ENCODE peak calls at places on chromosome 1, in seven cellular contexts. Y, K, P, H, O, M and N are unnamed samples.

GRCh38 chr1:107378602-107379265 is 237.9 kb downstream of the NTNG1 start:
- DNase-seq in K (no peak), P (no peak), H (no peak), O (no peak), Y (no peak), M (no peak), N (no peak)

GRCh38 chr1:158011714-158012113 is 18.3 kb downstream of the KIRREL1 start:
- DNase-seq in P (no peak), H (no peak), M (no peak), K (no peak), Y (no peak), O (no peak), N (no peak)

GRCh38 chr1:9004731-9005708 is 21.2 kb downstream of the SLC2A7 start:
- DNase-seq in K (peak; percentile 87), O (peak; percentile 63), Y (peak; percentile 54), P (peak; percentile 83), H (peak; percentile 71), M (peak; percentile 79), N (peak; percentile 84)

GRCh38 chr1:88684482-88685238 is 587 bp downstream of the PKN2 start:
- DNase-seq in M (peak; percentile 51), Y (peak; percentile 49), P (peak; percentile 80), H (peak; percentile 47), K (no peak), O (peak; percentile 72), N (no peak)

GRCh38 chr1:80722611-80723010 is 1078.1 kb upstream of the ADGRL2 start:
- DNase-seq in H (no peak), Y (no peak), O (no peak), P (no peak), M (no peak), K (no peak), N (no peak)

GRCh38 chr1:247574664-247575063 is 13.5 kb upstream of the OR2G2 start:
- DNase-seq in M (no peak), K (no peak), Y (no peak), P (no peak), O (no peak), H (no peak), N (no peak)

GRCh38 chr1:50995651-50996050 is 25.6 kb downstream of the CDKN2C start:
- DNase-seq in P (no peak), M (no peak), Y (no peak), H (no peak), K (no peak), O (no peak), N (no peak)

GRCh38 chr1:10495942-10496341 is 21.2 kb downstream of the PEX14 start:
- DNase-seq in P (no peak), Y (peak; percentile 24), H (no peak), M (no peak), K (no peak), O (no peak), N (no peak)

GRCh38 chr1:166379447-166379846 is 212.6 kb upstream of the FAM78B start:
- DNase-seq in H (no peak), K (peak; percentile 61), P (no peak), O (no peak), Y (no peak), M (no peak), N (no peak)

GRCh38 chr1:170885551-170885950 is 49.8 kb upstream of the MROH9 start:
- DNase-seq in Y (no peak), O (no peak), P (no peak), H (no peak), K (no peak), M (no peak), N (no peak)

GRCh38 chr1:174606471-174606870 is 158.7 kb downstream of the GPR52 start:
- DNase-seq in P (no peak), H (no peak), K (no peak), M (no peak), O (no peak), Y (no peak), N (no peak)

GRCh38 chr1:215263636-215264035 is 181.1 kb downstream of the KCNK2 start:
- DNase-seq in O (no peak), P (no peak), Y (no peak), M (no peak), K (no peak), H (no peak), N (no peak)

GRCh38 chr1:223037845-223038244 is 105.2 kb downstream of the TLR5 start:
- DNase-seq in H (no peak), O (no peak), K (no peak), P (no peak), Y (no peak), M (no peak), N (peak; percentile 35)

DNA sequence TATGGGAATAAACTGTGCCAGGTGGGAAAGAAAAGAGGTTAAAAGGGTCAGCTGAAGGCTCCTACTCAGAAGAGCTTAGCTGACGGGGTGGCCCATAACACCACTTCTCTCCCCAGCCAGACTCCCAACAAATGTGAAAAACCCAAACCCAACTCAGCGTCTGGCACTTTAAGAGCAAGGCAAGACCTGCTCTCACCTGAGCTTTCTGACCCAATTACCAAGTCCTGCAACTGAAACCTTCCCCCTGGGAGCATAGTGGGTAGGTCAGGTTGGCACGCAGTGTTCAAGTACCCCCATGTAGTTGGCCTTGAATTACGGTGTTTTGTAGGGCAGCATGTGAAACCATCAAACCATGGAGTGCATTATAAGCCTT is 3.2 kb downstream of the IRF6 start:
- DNase-seq in O (no peak), H (no peak), K (no peak), Y (no peak), M (no peak), P (no peak), N (no peak)
- H3K4me1 ChIP-seq in O (peaks cover 33% of the 10 kb centered on the region), H (peaks cover 6% of the 10 kb centered on the region), K (no peaks in the 10 kb centered on the region), Y (peaks cover 9% of the 10 kb centered on the region), M (peaks cover 52% of the 10 kb centered on the region), P (peaks cover 8% of the 10 kb centered on the region), N (peaks cover 16% of the 10 kb centered on the region)

GRCh38 chr1:49541096-49541752 is 482.5 kb downstream of the AGBL4 start:
- DNase-seq in P (no peak), H (no peak), Y (no peak), M (no peak), K (no peak), O (no peak), N (no peak)

DNA sequence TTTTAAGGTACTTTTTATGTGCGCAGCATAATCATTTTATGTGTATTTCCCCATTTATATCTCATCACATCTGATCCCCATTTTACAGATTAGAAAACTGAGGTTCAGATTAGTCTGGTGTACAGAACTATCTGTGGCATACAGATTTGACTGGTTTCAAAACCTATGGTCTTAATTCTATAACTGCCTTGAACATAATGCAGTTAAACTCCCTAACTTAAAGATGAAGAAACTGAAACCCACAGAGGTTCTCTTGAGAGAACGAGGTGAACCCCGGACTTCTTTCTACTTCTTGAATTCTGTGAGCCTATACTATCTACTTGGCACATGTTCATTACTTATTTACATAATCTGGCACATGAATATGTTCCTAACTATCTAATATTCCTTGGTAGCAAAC is 479.1 kb downstream of the AGBL4 start:
- DNase-seq in O (no peak), M (no peak), P (no peak), K (no peak), Y (no peak), H (no peak), N (no peak)
- H3K9me3 ChIP-seq in O (no peaks in the 10 kb centered on the region), M (no peaks in the 10 kb centered on the region), P (peaks cover 5% of the 10 kb centered on the region), K (no peaks in the 10 kb centered on the region), Y (no peaks in the 10 kb centered on the region), H (no peaks in the 10 kb centered on the region), N (peaks cover 6% of the 10 kb centered on the region)

GRCh38 chr1:194044892-194045291 is 858.5 kb upstream of the B3GALT2 start:
- DNase-seq in O (no peak), P (no peak), K (no peak), M (no peak), H (no peak), Y (no peak), N (no peak)
- H3K27ac ChIP-seq in O (no peak overlapping the region), P (no peak overlapping the region), K (no peak overlapping the region), M (no peak overlapping the region), H (no peak overlapping the region), Y (no peak overlapping the region), N (no peak overlapping the region)

DNA sequence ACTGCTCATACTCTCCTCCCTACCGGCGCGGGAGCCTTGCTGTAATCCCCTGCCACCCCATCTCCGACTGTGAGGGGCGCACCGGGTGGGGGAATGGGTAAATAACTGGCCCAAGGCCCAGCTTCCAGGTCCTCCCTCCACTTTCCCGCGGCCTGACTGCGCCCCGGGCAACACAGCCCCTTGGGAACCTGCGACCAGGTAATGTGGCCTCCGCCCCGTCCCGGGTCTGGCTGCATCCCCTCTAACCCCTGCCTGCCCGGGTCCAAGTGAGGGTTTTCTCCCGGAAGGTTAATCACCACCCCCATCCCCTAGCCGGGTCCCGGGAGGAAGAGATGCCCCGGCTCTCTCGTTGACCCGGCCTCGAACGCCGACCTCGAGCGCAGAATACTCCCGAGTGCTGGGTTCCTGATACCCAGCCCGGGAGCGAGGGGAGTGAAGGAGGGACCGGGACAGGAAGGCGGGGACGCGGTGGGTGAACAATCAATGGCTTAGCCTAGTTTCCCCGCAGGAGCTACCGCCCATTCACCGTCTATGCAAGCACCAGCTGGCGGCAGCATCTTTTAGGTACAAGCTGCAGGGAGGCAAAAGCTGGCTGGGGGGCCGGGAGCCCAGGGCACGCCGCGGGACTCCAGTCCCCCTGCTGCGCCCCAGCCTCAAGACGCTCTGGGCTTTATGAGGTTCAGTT is 5.9 kb upstream of the LHX9 start:
- DNase-seq in K (no peak), M (no peak), H (no peak), P (no peak), Y (no peak), O (no peak), N (no peak)
- H3K4me1 ChIP-seq in K (no peaks in the 10 kb centered on the region), M (peaks cover 42% of the 10 kb centered on the region), H (peaks cover 64% of the 10 kb centered on the region), P (peaks cover 43% of the 10 kb centered on the region), Y (peaks cover 68% of the 10 kb centered on the region), O (peaks cover 10% of the 10 kb centered on the region), N (no peaks in the 10 kb centered on the region)

DNA sequence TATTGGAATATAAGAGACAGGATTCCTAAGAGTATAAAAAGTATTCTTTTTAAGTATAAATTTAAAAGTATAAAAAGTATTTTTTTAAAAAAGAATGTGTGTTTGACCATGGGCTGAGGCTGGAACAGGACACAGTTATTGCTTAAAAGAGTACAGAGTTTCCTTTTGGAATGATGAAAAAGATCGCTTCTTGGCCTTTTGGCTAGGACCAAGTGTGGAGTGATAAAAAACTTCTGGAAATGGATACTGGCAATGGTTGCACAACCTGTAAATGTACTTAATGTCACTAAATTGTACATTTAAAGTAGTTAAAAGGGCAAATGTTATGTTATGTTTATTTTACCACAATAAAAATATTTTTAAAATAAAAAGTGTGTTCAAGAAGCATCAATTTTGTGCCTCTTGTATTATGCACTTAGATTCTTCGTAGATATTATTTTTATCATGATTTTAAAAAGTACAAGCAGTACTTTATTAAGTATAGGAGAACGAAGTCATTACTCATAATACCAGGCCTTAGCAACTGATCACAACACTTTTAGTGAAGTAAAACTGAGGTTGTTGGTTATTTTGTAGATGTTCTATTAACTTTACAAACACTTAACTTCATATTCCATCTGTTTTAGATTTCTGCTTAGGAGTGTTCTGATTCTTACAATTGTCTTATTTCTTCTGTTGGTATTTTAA is 389.1 kb upstream of the ZP4 start:
- DNase-seq in O (no peak), M (no peak), P (no peak), H (no peak), K (no peak), Y (no peak), N (no peak)
- H3K9me3 ChIP-seq in O (no peaks in the 10 kb centered on the region), M (no peaks in the 10 kb centered on the region), P (no peaks in the 10 kb centered on the region), H (peaks cover 3% of the 10 kb centered on the region), K (no peaks in the 10 kb centered on the region), Y (no peaks in the 10 kb centered on the region), N (no peaks in the 10 kb centered on the region)

GRCh38 chr1:43206721-43207228 is 34.6 kb downstream of the CFAP57 start:
- DNase-seq in K (no peak), P (no peak), H (no peak), O (peak; percentile 98), M (peak; percentile 33), Y (no peak), N (no peak)
- H3K27ac ChIP-seq in K (peak overlapping the region; percentile 23), P (peak overlapping the region; percentile 7), H (no peak overlapping the region), O (peak overlapping the region; percentile 95), M (peak overlapping the region; percentile 60), Y (no peak overlapping the region), N (no peak overlapping the region)